ENCODE peak calls at places on chromosomes 5 and 9, in nine cellular contexts. One of them, this sample, is unnamed.

GRCh38 chr5:166725585-166725984 is 1565.9 kb upstream of the WWC1 start:
- DNase-seq in foreskin fibroblast: no peak
- DNase-seq in AG09319: no peak
- DNase-seq in Panc1: no peak
- DNase-seq in WTC11: no peak
- DNase-seq in Calu3: no peak
- DNase-seq in neural crest cell: no peak
- DNase-seq in right atrium auricular region: no peak
- DNase-seq in astrocyte: no peak
- DNase-seq in this sample: no peak

GRCh38 chr5:78666041-78666444 is 17.5 kb upstream of the LHFPL2 start:
- DNase-seq in foreskin fibroblast: peak; percentile 30
- DNase-seq in AG09319: no peak
- DNase-seq in Panc1: no peak
- DNase-seq in WTC11: no peak
- DNase-seq in Calu3: no peak
- DNase-seq in neural crest cell: no peak
- DNase-seq in right atrium auricular region: no peak
- DNase-seq in astrocyte: no peak
- DNase-seq in this sample: no peak

GRCh38 chr5:133285583-133286021 is 233.8 kb downstream of the HSPA4 start:
- DNase-seq in foreskin fibroblast: peak; percentile 15
- DNase-seq in AG09319: no peak
- DNase-seq in Panc1: peak; percentile 25
- DNase-seq in WTC11: no peak
- DNase-seq in Calu3: peak; percentile 51
- DNase-seq in neural crest cell: no peak
- DNase-seq in right atrium auricular region: no peak
- DNase-seq in astrocyte: peak; percentile 55
- DNase-seq in this sample: no peak

GRCh38 chr5:40395241-40395640 is 284.5 kb upstream of the PTGER4 start:
- DNase-seq in foreskin fibroblast: no peak
- DNase-seq in AG09319: no peak
- DNase-seq in Panc1: no peak
- DNase-seq in WTC11: no peak
- DNase-seq in Calu3: no peak
- DNase-seq in neural crest cell: no peak
- DNase-seq in right atrium auricular region: no peak
- DNase-seq in astrocyte: no peak
- DNase-seq in this sample: no peak

GRCh38 chr9:83062653-83063527 is at the start of gene RASEF:
- DNase-seq in foreskin fibroblast: no peak
- DNase-seq in AG09319: no peak
- DNase-seq in Panc1: no peak
- DNase-seq in WTC11: peak; percentile 84
- DNase-seq in Calu3: peak; percentile 91
- DNase-seq in neural crest cell: peak; percentile 33
- DNase-seq in right atrium auricular region: no peak
- DNase-seq in astrocyte: peak; percentile 40
- DNase-seq in this sample: peak; percentile 85

GRCh38 chr9:121609845-121610637 is 41.4 kb upstream of the DAB2IP start:
- DNase-seq in foreskin fibroblast: no peak
- DNase-seq in AG09319: no peak
- DNase-seq in Panc1: no peak
- DNase-seq in WTC11: no peak
- DNase-seq in Calu3: no peak
- DNase-seq in neural crest cell: no peak
- DNase-seq in right atrium auricular region: peak; percentile 67
- DNase-seq in astrocyte: peak; percentile 92
- DNase-seq in this sample: peak; percentile 75

GRCh38 chr5:127555826-127556225 is 38.4 kb downstream of the PRRC1 start:
- DNase-seq in foreskin fibroblast: no peak
- DNase-seq in AG09319: no peak
- DNase-seq in Panc1: no peak
- DNase-seq in WTC11: no peak
- DNase-seq in Calu3: no peak
- DNase-seq in neural crest cell: no peak
- DNase-seq in right atrium auricular region: no peak
- DNase-seq in astrocyte: peak; percentile 4
- DNase-seq in this sample: no peak

GRCh38 chr5:151082274-151082902 is 1.6 kb upstream of the TNIP1 start:
- DNase-seq in foreskin fibroblast: no peak
- DNase-seq in AG09319: no peak
- DNase-seq in Panc1: no peak
- DNase-seq in WTC11: peak; percentile 49
- DNase-seq in Calu3: peak; percentile 64
- DNase-seq in neural crest cell: no peak
- DNase-seq in right atrium auricular region: no peak
- DNase-seq in astrocyte: no peak
- DNase-seq in this sample: peak; percentile 59

GRCh38 chr5:161548472-161549094 is 2.1 kb upstream of the GABRB2 start:
- DNase-seq in foreskin fibroblast: no peak
- DNase-seq in AG09319: no peak
- DNase-seq in Panc1: no peak
- DNase-seq in WTC11: peak; percentile 39
- DNase-seq in Calu3: no peak
- DNase-seq in neural crest cell: peak; percentile 9
- DNase-seq in right atrium auricular region: no peak
- DNase-seq in astrocyte: no peak
- DNase-seq in this sample: peak; percentile 19

GRCh38 chr9:34559616-34560546 is 29.6 kb downstream of the CNTFR start:
- DNase-seq in foreskin fibroblast: peak; percentile 64
- DNase-seq in AG09319: no peak
- DNase-seq in Panc1: no peak
- DNase-seq in WTC11: no peak
- DNase-seq in Calu3: peak; percentile 8
- DNase-seq in neural crest cell: no peak
- DNase-seq in right atrium auricular region: peak; percentile 73
- DNase-seq in astrocyte: peak; percentile 40
- DNase-seq in this sample: peak; percentile 69

GRCh38 chr5:147085409-147085808 is 149.4 kb upstream of the STK32A start:
- DNase-seq in foreskin fibroblast: no peak
- DNase-seq in AG09319: no peak
- DNase-seq in Panc1: no peak
- DNase-seq in WTC11: no peak
- DNase-seq in Calu3: no peak
- DNase-seq in neural crest cell: no peak
- DNase-seq in right atrium auricular region: no peak
- DNase-seq in astrocyte: no peak
- DNase-seq in this sample: no peak

GRCh38 chr5:125326114-125326513 is 579.7 kb upstream of the ZNF608 start:
- DNase-seq in foreskin fibroblast: peak; percentile 88
- DNase-seq in AG09319: peak; percentile 49
- DNase-seq in Panc1: no peak
- DNase-seq in WTC11: no peak
- DNase-seq in Calu3: peak; percentile 32
- DNase-seq in neural crest cell: no peak
- DNase-seq in right atrium auricular region: no peak
- DNase-seq in astrocyte: peak; percentile 84
- DNase-seq in this sample: peak; percentile 55

GRCh38 chr9:93228453-93228852 is 44.5 kb downstream of the WNK2 start:
- DNase-seq in foreskin fibroblast: no peak
- DNase-seq in AG09319: no peak
- DNase-seq in Panc1: no peak
- DNase-seq in WTC11: no peak
- DNase-seq in Calu3: no peak
- DNase-seq in neural crest cell: no peak
- DNase-seq in right atrium auricular region: no peak
- DNase-seq in astrocyte: no peak
- DNase-seq in this sample: no peak

GRCh38 chr9:94799578-94800264 is 73.2 kb downstream of the AOPEP start:
- DNase-seq in foreskin fibroblast: no peak
- DNase-seq in AG09319: no peak
- DNase-seq in Panc1: no peak
- DNase-seq in WTC11: no peak
- DNase-seq in Calu3: peak; percentile 57
- DNase-seq in neural crest cell: no peak
- DNase-seq in right atrium auricular region: no peak
- DNase-seq in astrocyte: peak; percentile 95
- DNase-seq in this sample: peak; percentile 48

GRCh38 chr5:78503958-78504357 is 143.5 kb downstream of the SCAMP1 start:
- DNase-seq in foreskin fibroblast: no peak
- DNase-seq in AG09319: no peak
- DNase-seq in Panc1: no peak
- DNase-seq in WTC11: no peak
- DNase-seq in Calu3: no peak
- DNase-seq in neural crest cell: no peak
- DNase-seq in right atrium auricular region: no peak
- DNase-seq in astrocyte: no peak
- DNase-seq in this sample: no peak

GRCh38 chr5:77168187-77168883 is 42.1 kb upstream of the PDE8B start:
- DNase-seq in foreskin fibroblast: peak; percentile 57
- DNase-seq in AG09319: no peak
- DNase-seq in Panc1: no peak
- DNase-seq in WTC11: no peak
- DNase-seq in Calu3: no peak
- DNase-seq in neural crest cell: no peak
- DNase-seq in right atrium auricular region: peak; percentile 74
- DNase-seq in astrocyte: no peak
- DNase-seq in this sample: peak; percentile 12

GRCh38 chr5:167623354-167623753 is 668.1 kb upstream of the WWC1 start:
- DNase-seq in foreskin fibroblast: no peak
- DNase-seq in AG09319: no peak
- DNase-seq in Panc1: no peak
- DNase-seq in WTC11: no peak
- DNase-seq in Calu3: no peak
- DNase-seq in neural crest cell: no peak
- DNase-seq in right atrium auricular region: no peak
- DNase-seq in astrocyte: peak; percentile 43
- DNase-seq in this sample: no peak

GRCh38 chr5:61306531-61307195 is 25.4 kb upstream of the ZSWIM6 start:
- DNase-seq in foreskin fibroblast: peak; percentile 56
- DNase-seq in AG09319: peak; percentile 43
- DNase-seq in Panc1: no peak
- DNase-seq in WTC11: no peak
- DNase-seq in Calu3: no peak
- DNase-seq in neural crest cell: no peak
- DNase-seq in right atrium auricular region: no peak
- DNase-seq in astrocyte: peak; percentile 88
- DNase-seq in this sample: peak; percentile 76
- TF ChIP-seq CTCF in foreskin fibroblast: no peak
- TF ChIP-seq CTCF in AG09319: no peak
- TF ChIP-seq CTCF in Panc1: no peak
- TF ChIP-seq CTCF in WTC11: no peak
- TF ChIP-seq CTCF in Calu3: no peak
- TF ChIP-seq CTCF in neural crest cell: no peak
- TF ChIP-seq CTCF in right atrium auricular region: no peak
- TF ChIP-seq CTCF in astrocyte: no peak
- TF ChIP-seq CTCF in this sample: no peak

GRCh38 chr5:177507596-177508216 is 1.9 kb downstream of the DOK3 start:
- DNase-seq in foreskin fibroblast: no peak
- DNase-seq in AG09319: no peak
- DNase-seq in Panc1: no peak
- DNase-seq in WTC11: no peak
- DNase-seq in Calu3: no peak
- DNase-seq in neural crest cell: no peak
- DNase-seq in right atrium auricular region: no peak
- DNase-seq in astrocyte: no peak
- DNase-seq in this sample: no peak
- TF ChIP-seq CTCF in foreskin fibroblast: no peak
- TF ChIP-seq CTCF in AG09319: no peak
- TF ChIP-seq CTCF in Panc1: no peak
- TF ChIP-seq CTCF in WTC11: no peak
- TF ChIP-seq CTCF in Calu3: peak; percentile 1
- TF ChIP-seq CTCF in neural crest cell: no peak
- TF ChIP-seq CTCF in right atrium auricular region: no peak
- TF ChIP-seq CTCF in astrocyte: no peak
- TF ChIP-seq CTCF in this sample: no peak

GRCh38 chr9:21994996-21995651 is 533 bp downstream of the CDKN2B-AS1 start:
- DNase-seq in foreskin fibroblast: peak; percentile 73
- DNase-seq in AG09319: no peak
- DNase-seq in Panc1: no peak
- DNase-seq in WTC11: peak; percentile 79
- DNase-seq in Calu3: peak; percentile 72
- DNase-seq in neural crest cell: peak; percentile 44
- DNase-seq in right atrium auricular region: peak; percentile 66
- DNase-seq in astrocyte: peak; percentile 63
- DNase-seq in this sample: peak; percentile 57

GRCh38 chr9:21996858-21997257 is 2.3 kb downstream of the CDKN2B-AS1 start:
- DNase-seq in foreskin fibroblast: no peak
- DNase-seq in AG09319: no peak
- DNase-seq in Panc1: no peak
- DNase-seq in WTC11: no peak
- DNase-seq in Calu3: no peak
- DNase-seq in neural crest cell: no peak
- DNase-seq in right atrium auricular region: no peak
- DNase-seq in astrocyte: no peak
- DNase-seq in this sample: no peak

GRCh38 chr9:21996438-21996837 is 1.8 kb downstream of the CDKN2B-AS1 start:
- DNase-seq in foreskin fibroblast: no peak
- DNase-seq in AG09319: no peak
- DNase-seq in Panc1: no peak
- DNase-seq in WTC11: peak; percentile 68
- DNase-seq in Calu3: peak; percentile 28
- DNase-seq in neural crest cell: no peak
- DNase-seq in right atrium auricular region: no peak
- DNase-seq in astrocyte: no peak
- DNase-seq in this sample: no peak

GRCh38 chr9:21994526-21994995 is at the start of gene CDKN2B-AS1:
- DNase-seq in foreskin fibroblast: no peak
- DNase-seq in AG09319: no peak
- DNase-seq in Panc1: no peak
- DNase-seq in WTC11: peak; percentile 44
- DNase-seq in Calu3: peak; percentile 82
- DNase-seq in neural crest cell: no peak
- DNase-seq in right atrium auricular region: peak; percentile 59
- DNase-seq in astrocyte: peak; percentile 75
- DNase-seq in this sample: peak; percentile 44

GRCh38 chr9:21995652-21996275 is 1.2 kb downstream of the CDKN2B-AS1 start:
- DNase-seq in foreskin fibroblast: no peak
- DNase-seq in AG09319: no peak
- DNase-seq in Panc1: no peak
- DNase-seq in WTC11: peak; percentile 49
- DNase-seq in Calu3: peak; percentile 48
- DNase-seq in neural crest cell: no peak
- DNase-seq in right atrium auricular region: peak; percentile 59
- DNase-seq in astrocyte: peak; percentile 50
- DNase-seq in this sample: peak; percentile 59
- TF ChIP-seq CTCF in foreskin fibroblast: peak; percentile 29
- TF ChIP-seq CTCF in AG09319: peak; percentile 34
- TF ChIP-seq CTCF in Panc1: no peak
- TF ChIP-seq CTCF in WTC11: no peak
- TF ChIP-seq CTCF in Calu3: no peak
- TF ChIP-seq CTCF in neural crest cell: peak; percentile 37
- TF ChIP-seq CTCF in right atrium auricular region: peak; percentile 45
- TF ChIP-seq CTCF in astrocyte: no peak
- TF ChIP-seq CTCF in this sample: peak; percentile 27

GRCh38 chr5:141343242-141343952 is at the start of gene PCDHGA3:
- DNase-seq in foreskin fibroblast: peak; percentile 45
- DNase-seq in AG09319: no peak
- DNase-seq in Panc1: no peak
- DNase-seq in WTC11: no peak
- DNase-seq in Calu3: no peak
- DNase-seq in neural crest cell: no peak
- DNase-seq in right atrium auricular region: no peak
- DNase-seq in astrocyte: peak; percentile 55
- DNase-seq in this sample: no peak
- TF ChIP-seq CTCF in foreskin fibroblast: peak; percentile 39
- TF ChIP-seq CTCF in AG09319: peak; percentile 33
- TF ChIP-seq CTCF in Panc1: peak; percentile 38
- TF ChIP-seq CTCF in WTC11: peak; percentile 45
- TF ChIP-seq CTCF in Calu3: no peak
- TF ChIP-seq CTCF in neural crest cell: peak; percentile 56
- TF ChIP-seq CTCF in right atrium auricular region: peak; percentile 66
- TF ChIP-seq CTCF in astrocyte: peak; percentile 41
- TF ChIP-seq CTCF in this sample: no peak

GRCh38 chr5:149667827-149668122 is 62.3 kb upstream of the PPARGC1B start:
- DNase-seq in foreskin fibroblast: no peak
- DNase-seq in AG09319: no peak
- DNase-seq in Panc1: no peak
- DNase-seq in WTC11: no peak
- DNase-seq in Calu3: no peak
- DNase-seq in neural crest cell: no peak
- DNase-seq in right atrium auricular region: no peak
- DNase-seq in astrocyte: no peak
- DNase-seq in this sample: no peak
- TF ChIP-seq CTCF in foreskin fibroblast: no peak
- TF ChIP-seq CTCF in AG09319: no peak
- TF ChIP-seq CTCF in Panc1: peak; percentile 64
- TF ChIP-seq CTCF in WTC11: no peak
- TF ChIP-seq CTCF in Calu3: peak; percentile 4
- TF ChIP-seq CTCF in neural crest cell: peak; percentile 18
- TF ChIP-seq CTCF in right atrium auricular region: no peak
- TF ChIP-seq CTCF in astrocyte: no peak
- TF ChIP-seq CTCF in this sample: no peak